ENCODE peak calls at places on chromosomes 13 and 19, in five cellular contexts. One of them, this sample, is unnamed.

GRCh38 chr19:3116621-3117020 is 19.2 kb upstream of the GNA15 start:
- DNase-seq in A172: no peak
- DNase-seq in COR-L47: no peak
- DNase-seq in mesendoderm: no peak
- DNase-seq in HT1080: no peak
- DNase-seq in this sample: no peak

GRCh38 chr19:10422846-10423245 is 2.5 kb downstream of the PDE4A start:
- DNase-seq in A172: no peak
- DNase-seq in COR-L47: no peak
- DNase-seq in mesendoderm: no peak
- DNase-seq in HT1080: no peak
- DNase-seq in this sample: no peak

GRCh38 chr19:56840452-56841193 is at the start of the genes PEG3 and ZIM2:
- DNase-seq in A172: no peak
- DNase-seq in COR-L47: no peak
- DNase-seq in mesendoderm: peak
- DNase-seq in HT1080: no peak
- DNase-seq in this sample: no peak

GRCh38 chr19:48102870-48103751 is 7.5 kb downstream of the PLA2G4C start:
- DNase-seq in A172: peak
- DNase-seq in COR-L47: peak
- DNase-seq in mesendoderm: peak
- DNase-seq in HT1080: peak
- DNase-seq in this sample: no peak

GRCh38 chr13:39516140-39516539 is 86.9 kb downstream of the LHFPL6 start:
- DNase-seq in A172: peak
- DNase-seq in COR-L47: no peak
- DNase-seq in mesendoderm: no peak
- DNase-seq in HT1080: no peak
- DNase-seq in this sample: no peak

GRCh38 chr19:33797821-33798633 is 1.4 kb downstream of the KCTD15 start:
- DNase-seq in A172: no peak
- DNase-seq in COR-L47: no peak
- DNase-seq in mesendoderm: peak
- DNase-seq in HT1080: no peak
- DNase-seq in this sample: no peak

GRCh38 chr13:77800219-77800618 is 102.7 kb downstream of the SLAIN1 start:
- DNase-seq in A172: no peak
- DNase-seq in COR-L47: no peak
- DNase-seq in mesendoderm: no peak
- DNase-seq in HT1080: no peak
- DNase-seq in this sample: no peak

GRCh38 chr13:40662866-40663265 is 3.6 kb downstream of the FOXO1 start:
- DNase-seq in A172: no peak
- DNase-seq in COR-L47: no peak
- DNase-seq in mesendoderm: peak
- DNase-seq in HT1080: no peak
- DNase-seq in this sample: no peak

GRCh38 chr13:106033634-106034033 is 501.8 kb downstream of the EFNB2 start:
- DNase-seq in A172: no peak
- DNase-seq in COR-L47: no peak
- DNase-seq in mesendoderm: no peak
- DNase-seq in HT1080: no peak
- DNase-seq in this sample: no peak

GRCh38 chr13:62643007-62643483 is 1227.4 kb upstream of the PCDH20 start:
- DNase-seq in A172: peak
- DNase-seq in COR-L47: no peak
- DNase-seq in mesendoderm: peak
- DNase-seq in HT1080: peak
- DNase-seq in this sample: no peak

GRCh38 chr19:5369962-5370367 is 29.4 kb upstream of the PTPRS start:
- DNase-seq in A172: no peak
- DNase-seq in COR-L47: no peak
- DNase-seq in mesendoderm: peak
- DNase-seq in HT1080: peak
- DNase-seq in this sample: no peak

GRCh38 chr19:13507053-13507611 is 853 bp upstream of the CACNA1A start:
- DNase-seq in A172: no peak
- DNase-seq in COR-L47: no peak
- DNase-seq in mesendoderm: peak
- DNase-seq in HT1080: no peak
- DNase-seq in this sample: no peak

GRCh38 chr19:1467512-1468273 is 11.3 kb downstream of the C19orf25 start:
- DNase-seq in A172: no peak
- DNase-seq in COR-L47: no peak
- DNase-seq in mesendoderm: no peak
- DNase-seq in HT1080: no peak
- DNase-seq in this sample: no peak

GRCh38 chr19:49857834-49858590 is 7.1 kb downstream of the PTOV1 start:
- DNase-seq in A172: no peak
- DNase-seq in COR-L47: no peak
- DNase-seq in mesendoderm: no peak
- DNase-seq in HT1080: no peak
- DNase-seq in this sample: no peak

GRCh38 chr13:97254809-97255208 is 32.7 kb downstream of the MBNL2 start:
- DNase-seq in A172: peak
- DNase-seq in COR-L47: no peak
- DNase-seq in mesendoderm: peak
- DNase-seq in HT1080: peak
- DNase-seq in this sample: peak

GRCh38 chr19:13095393-13095784 is 7.3 kb downstream of the LYL1 start:
- DNase-seq in A172: no peak
- DNase-seq in COR-L47: no peak
- DNase-seq in mesendoderm: peak
- DNase-seq in HT1080: no peak
- DNase-seq in this sample: no peak

GRCh38 chr13:48043789-48044503 is 6.4 kb downstream of the NUDT15 start:
- DNase-seq in A172: no peak
- DNase-seq in COR-L47: no peak
- DNase-seq in mesendoderm: no peak
- DNase-seq in HT1080: peak
- DNase-seq in this sample: no peak

GRCh38 chr13:112245179-112245724 is 130.9 kb upstream of the SPACA7 start:
- DNase-seq in A172: no peak
- DNase-seq in COR-L47: no peak
- DNase-seq in mesendoderm: no peak
- DNase-seq in HT1080: no peak
- DNase-seq in this sample: no peak

GRCh38 chr13:56015919-56016318 is 1124.8 kb upstream of the PRR20A start:
- DNase-seq in A172: no peak
- DNase-seq in COR-L47: no peak
- DNase-seq in mesendoderm: no peak
- DNase-seq in HT1080: no peak
- DNase-seq in this sample: no peak

GRCh38 chr13:100625447-100625846 is 36.9 kb upstream of the GGACT start:
- DNase-seq in A172: no peak
- DNase-seq in COR-L47: no peak
- DNase-seq in mesendoderm: no peak
- DNase-seq in HT1080: no peak
- DNase-seq in this sample: no peak

GRCh38 chr19:34274827-34275625 is 20.7 kb downstream of the GARRE1 start:
- DNase-seq in A172: peak
- DNase-seq in COR-L47: no peak
- DNase-seq in mesendoderm: no peak
- DNase-seq in HT1080: peak
- DNase-seq in this sample: no peak

GRCh38 chr13:63190742-63191141 is 1775.1 kb upstream of the PCDH20 start:
- DNase-seq in A172: peak
- DNase-seq in COR-L47: no peak
- DNase-seq in mesendoderm: peak
- DNase-seq in HT1080: peak
- DNase-seq in this sample: no peak

GRCh38 chr13:88183440-88183839 is 512.3 kb downstream of the SLITRK5 start:
- DNase-seq in A172: no peak
- DNase-seq in COR-L47: no peak
- DNase-seq in mesendoderm: no peak
- DNase-seq in HT1080: no peak
- DNase-seq in this sample: no peak

GRCh38 chr13:111872475-111873150 is 194.3 kb upstream of the SOX1 start:
- DNase-seq in A172: no peak
- DNase-seq in COR-L47: no peak
- DNase-seq in mesendoderm: no peak
- DNase-seq in HT1080: no peak
- DNase-seq in this sample: no peak

GRCh38 chr19:50702870-50703829 is 16.5 kb downstream of the SHANK1 start:
- DNase-seq in A172: peak
- DNase-seq in COR-L47: no peak
- DNase-seq in mesendoderm: no peak
- DNase-seq in HT1080: peak
- DNase-seq in this sample: peak

GRCh38 chr13:106466691-106467405 is 68.6 kb downstream of the EFNB2 start:
- DNase-seq in A172: no peak
- DNase-seq in COR-L47: no peak
- DNase-seq in mesendoderm: no peak
- DNase-seq in HT1080: no peak
- DNase-seq in this sample: no peak

GRCh38 chr19:3062165-3063105 is at the start of gene TLE5:
- DNase-seq in A172: peak
- DNase-seq in COR-L47: peak
- DNase-seq in mesendoderm: peak
- DNase-seq in HT1080: no peak
- DNase-seq in this sample: peak

GRCh38 chr19:42965204-42965603 is 28.2 kb upstream of the PSG7 start:
- DNase-seq in A172: peak
- DNase-seq in COR-L47: no peak
- DNase-seq in mesendoderm: no peak
- DNase-seq in HT1080: peak
- DNase-seq in this sample: no peak

GRCh38 chr13:49908637-49909036 is 27.5 kb downstream of the SPRYD7 start:
- DNase-seq in A172: no peak
- DNase-seq in COR-L47: no peak
- DNase-seq in mesendoderm: peak
- DNase-seq in HT1080: no peak
- DNase-seq in this sample: no peak

GRCh38 chr13:19888799-19889198 is 25.4 kb upstream of the ZMYM5 start:
- DNase-seq in A172: no peak
- DNase-seq in COR-L47: no peak
- DNase-seq in mesendoderm: no peak
- DNase-seq in HT1080: peak
- DNase-seq in this sample: no peak

GRCh38 chr19:58434217-58434616 is 5.7 kb downstream of the ZNF132 start:
- DNase-seq in A172: no peak
- DNase-seq in COR-L47: no peak
- DNase-seq in mesendoderm: no peak
- DNase-seq in HT1080: no peak
- DNase-seq in this sample: no peak

GRCh38 chr19:45492627-45493470 is 4.0 kb downstream of the RTN2 start:
- DNase-seq in A172: no peak
- DNase-seq in COR-L47: no peak
- DNase-seq in mesendoderm: peak
- DNase-seq in HT1080: no peak
- DNase-seq in this sample: no peak

GRCh38 chr13:34361528-34361927 is 543.6 kb downstream of the RFC3 start:
- DNase-seq in A172: no peak
- DNase-seq in COR-L47: no peak
- DNase-seq in mesendoderm: no peak
- DNase-seq in HT1080: no peak
- DNase-seq in this sample: no peak

GRCh38 chr13:47216176-47216822 is 319.4 kb upstream of the HTR2A start:
- DNase-seq in A172: peak
- DNase-seq in COR-L47: no peak
- DNase-seq in mesendoderm: peak
- DNase-seq in HT1080: peak
- DNase-seq in this sample: no peak

GRCh38 chr13:25806304-25806974 is 245.4 kb downstream of the SHISA2 start:
- DNase-seq in A172: peak
- DNase-seq in COR-L47: no peak
- DNase-seq in mesendoderm: no peak
- DNase-seq in HT1080: peak
- DNase-seq in this sample: no peak

GRCh38 chr19:4909172-4909896 is at the start of gene UHRF1:
- DNase-seq in A172: no peak
- DNase-seq in COR-L47: peak
- DNase-seq in mesendoderm: peak
- DNase-seq in HT1080: peak
- DNase-seq in this sample: peak

GRCh38 chr13:20428666-20429644 is 96.7 kb downstream of the CRYL1 start:
- DNase-seq in A172: no peak
- DNase-seq in COR-L47: no peak
- DNase-seq in mesendoderm: no peak
- DNase-seq in HT1080: no peak
- DNase-seq in this sample: no peak

GRCh38 chr19:49331616-49332055 is 3.6 kb upstream of the CD37 start:
- DNase-seq in A172: peak
- DNase-seq in COR-L47: no peak
- DNase-seq in mesendoderm: peak
- DNase-seq in HT1080: peak
- DNase-seq in this sample: peak

GRCh38 chr19:52191951-52192350 is 2.1 kb downstream of the PPP2R1A start:
- DNase-seq in A172: no peak
- DNase-seq in COR-L47: no peak
- DNase-seq in mesendoderm: no peak
- DNase-seq in HT1080: no peak
- DNase-seq in this sample: no peak

GRCh38 chr13:55359067-55359466 is 1781.7 kb upstream of the PRR20A start:
- DNase-seq in A172: no peak
- DNase-seq in COR-L47: no peak
- DNase-seq in mesendoderm: peak
- DNase-seq in HT1080: no peak
- DNase-seq in this sample: peak

This sample was measured in NCI-H2171.